ENCODE peak calls at places on chromosomes 7 and 10, in five cellular contexts. V, X, O, U and C are unnamed samples.

GRCh38 chr7:47885309-47886000 is 62.8 kb downstream of the PKD1L1 start:
- DNase-seq in U (no peak), O (no peak), X (no peak), V (no peak), C (no peak)

GRCh38 chr7:157224627-157225026 is 85.9 kb downstream of the UBE3C start:
- DNase-seq in X (no peak), V (no peak), O (peak), U (no peak), C (no peak)

GRCh38 chr10:95308389-95309302 is 17.8 kb upstream of the PDLIM1 start:
- DNase-seq in U (peak), V (no peak), X (peak), O (peak), C (peak)

GRCh38 chr7:117157121-117157870 is 165.6 kb downstream of the WNT2 start:
- DNase-seq in U (peak), O (peak), V (no peak), X (peak), C (peak)

GRCh38 chr10:61001731-61002122 is 57.7 kb upstream of the RHOBTB1 start:
- DNase-seq in O (no peak), U (no peak), V (no peak), X (no peak), C (no peak)

GRCh38 chr7:25124485-25125136 is 449 bp downstream of the CYCS start:
- DNase-seq in U (peak), O (peak), X (peak), V (no peak), C (no peak)

GRCh38 chr10:4344544-4344994 is 481.4 kb upstream of the AKR1E2 start:
- DNase-seq in O (peak), X (peak), U (peak), V (no peak), C (peak)

GRCh38 chr7:82172017-82172416 is 271.6 kb downstream of the CACNA2D1 start:
- DNase-seq in V (no peak), U (no peak), X (no peak), O (no peak), C (no peak)

GRCh38 chr7:22665816-22666375 is 61.1 kb upstream of the IL6 start:
- DNase-seq in V (no peak), U (no peak), X (no peak), O (no peak), C (no peak)

GRCh38 chr10:120386896-120387295 is 70.1 kb upstream of the PLPP4 start:
- DNase-seq in V (no peak), U (no peak), X (no peak), O (no peak), C (no peak)

GRCh38 chr10:27959093-27959715 is 39.7 kb downstream of the ODAD2 start:
- DNase-seq in O (no peak), U (no peak), V (no peak), X (no peak), C (no peak)

GRCh38 chr10:44990302-44990655 is 10.4 kb upstream of the ZNF22 start:
- DNase-seq in U (no peak), X (peak), V (no peak), O (no peak), C (no peak)

GRCh38 chr7:155426543-155427410 is 31.2 kb upstream of the EN2 start:
- DNase-seq in U (no peak), X (no peak), V (no peak), O (no peak), C (no peak)

GRCh38 chr10:89032141-89032814 is 41.7 kb downstream of the FAS start:
- DNase-seq in X (no peak), V (no peak), U (peak), O (peak), C (peak)

GRCh38 chr10:50855015-50855414 is 30.4 kb downstream of the A1CF start:
- DNase-seq in O (no peak), X (no peak), V (no peak), U (no peak), C (no peak)

GRCh38 chr7:157544980-157545680 is 208.3 kb downstream of the DNAJB6 start:
- DNase-seq in U (peak), O (no peak), X (peak), V (no peak), C (no peak)

GRCh38 chr10:30433779-30434272 is at the start of gene MAP3K8:
- DNase-seq in X (peak), V (peak), U (peak), O (peak), C (peak)

GRCh38 chr7:135678612-135679575 is 16.6 kb downstream of the STMP1 start:
- DNase-seq in X (no peak), U (peak), V (no peak), O (no peak), C (no peak)

GRCh38 chr10:6542999-6543430 is 37.1 kb downstream of the PRKCQ start:
- DNase-seq in X (no peak), U (peak), O (no peak), V (no peak), C (no peak)

GRCh38 chr7:151007469-151007898 is 16.7 kb downstream of the NOS3 start:
- DNase-seq in U (no peak), X (no peak), O (no peak), V (no peak), C (no peak)

GRCh38 chr10:33600381-33600780 is 265.9 kb upstream of the NRP1 start:
- DNase-seq in V (no peak), U (no peak), X (no peak), O (no peak), C (no peak)

GRCh38 chr7:17058568-17058967 is 176.8 kb upstream of the AGR3 start:
- DNase-seq in V (no peak), O (no peak), X (no peak), U (no peak), C (peak)

GRCh38 chr10:30000802-30001571 is 58.4 kb downstream of the JCAD start:
- DNase-seq in V (no peak), U (peak), X (no peak), O (no peak), C (no peak)

GRCh38 chr7:92839901-92840300 is 3.5 kb upstream of the CDK6 start:
- DNase-seq in U (no peak), X (no peak), O (no peak), V (no peak), C (no peak)

GRCh38 chr7:127918130-127918529 is 113.1 kb downstream of the LRRC4 start:
- DNase-seq in V (no peak), U (no peak), X (no peak), O (no peak), C (no peak)

GRCh38 chr7:103076767-103077166 is 1.8 kb downstream of the ARMC10 start:
- DNase-seq in V (no peak), U (peak), X (no peak), O (no peak), C (no peak)

GRCh38 chr7:106216517-106217088 is 68.2 kb downstream of the NAMPT start:
- DNase-seq in U (peak), V (no peak), X (no peak), O (peak), C (peak)

GRCh38 chr10:97919012-97919411 is 69.4 kb downstream of the GOLGA7B start:
- DNase-seq in U (no peak), X (no peak), O (peak), V (no peak), C (no peak)

GRCh38 chr10:117933036-117933435 is 113.7 kb downstream of the RAB11FIP2 start:
- DNase-seq in V (no peak), U (no peak), X (no peak), O (no peak), C (no peak)

GRCh38 chr10:97690138-97690537 is 3.1 kb upstream of the AVPI1 start:
- DNase-seq in V (no peak), O (no peak), U (no peak), X (no peak), C (no peak)

GRCh38 chr7:74030861-74031260 is 2.9 kb downstream of the ELN start:
- DNase-seq in X (no peak), O (no peak), U (no peak), V (no peak), C (no peak)

GRCh38 chr7:74032624-74033371 is 4.8 kb downstream of the ELN start:
- DNase-seq in U (no peak), O (no peak), V (no peak), X (no peak), C (no peak)

GRCh38 chr7:74033372-74034311 is 5.7 kb downstream of the ELN start:
- DNase-seq in O (no peak), X (peak), U (peak), V (no peak), C (no peak)

GRCh38 chr7:74031403-74032190 is 3.6 kb downstream of the ELN start:
- DNase-seq in X (no peak), O (no peak), V (no peak), U (no peak), C (no peak)

GRCh38 chr7:74032191-74032490 is 4.2 kb downstream of the ELN start:
- DNase-seq in V (no peak), X (peak), O (no peak), U (peak), C (peak)
- TF ChIP-seq POLR2A in V (no peak), X (no peak), O (no peak), U (no peak), C (no peak)

DNA sequence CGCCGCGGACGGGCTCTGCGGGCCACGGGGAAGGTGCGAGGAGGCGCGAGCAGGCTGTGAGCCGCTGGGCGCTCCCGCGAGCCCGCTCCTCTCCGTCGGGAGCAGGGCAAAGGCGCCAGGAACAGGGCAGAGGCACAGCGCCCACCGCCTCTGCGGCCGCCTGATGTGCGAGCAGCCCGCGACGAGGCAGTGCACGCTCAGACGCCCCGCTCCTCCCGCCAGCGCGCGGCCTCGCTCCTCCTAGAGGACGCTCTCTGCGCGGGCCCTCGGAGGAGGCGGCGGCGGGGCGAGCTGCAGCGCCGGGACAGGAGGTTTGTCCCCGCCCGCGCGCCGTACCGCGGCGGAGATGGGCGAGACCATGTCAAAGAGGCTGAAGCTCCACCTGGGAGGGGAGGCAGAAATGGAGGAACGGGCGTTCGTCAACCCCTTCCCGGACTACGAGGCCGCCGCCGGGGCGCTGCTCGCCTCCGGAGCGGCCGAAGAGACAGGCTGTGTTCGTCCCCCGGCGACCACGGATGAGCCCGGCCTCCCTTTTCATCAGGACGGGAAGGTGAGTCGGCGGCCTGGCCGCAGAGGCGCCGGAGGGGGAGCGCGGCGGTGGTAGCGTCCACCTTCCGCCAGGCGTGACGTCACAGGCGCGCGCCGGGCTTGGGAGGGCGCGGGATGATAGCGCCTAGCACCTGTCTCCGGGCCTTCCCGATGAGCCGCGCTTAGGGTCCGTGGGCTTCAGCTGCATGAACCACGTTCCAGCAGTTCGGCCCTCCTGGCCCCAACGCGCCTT is 733 bp downstream of the LANCL2 start:
- DNase-seq in V (peak), O (peak), X (peak), U (peak), C (peak)
- TF ChIP-seq POLR2A in V (peak), O (peak), X (peak), U (peak), C (peak)

GRCh38 chr7:5528815-5529442 is 105.3 kb upstream of the TNRC18 start:
- DNase-seq in O (no peak), U (no peak), X (no peak), V (no peak), C (no peak)

GRCh38 chr7:5526190-5527037 is 102.8 kb upstream of the TNRC18 start:
- DNase-seq in U (peak), X (peak), V (no peak), O (peak), C (no peak)

GRCh38 chr7:5532520-5533335 is 109.1 kb upstream of the TNRC18 start:
- DNase-seq in X (peak), U (peak), V (peak), O (peak), C (no peak)

GRCh38 chr7:5525271-5526189 is 101.9 kb upstream of the TNRC18 start:
- DNase-seq in O (peak), U (no peak), V (no peak), X (no peak), C (peak)

DNA sequence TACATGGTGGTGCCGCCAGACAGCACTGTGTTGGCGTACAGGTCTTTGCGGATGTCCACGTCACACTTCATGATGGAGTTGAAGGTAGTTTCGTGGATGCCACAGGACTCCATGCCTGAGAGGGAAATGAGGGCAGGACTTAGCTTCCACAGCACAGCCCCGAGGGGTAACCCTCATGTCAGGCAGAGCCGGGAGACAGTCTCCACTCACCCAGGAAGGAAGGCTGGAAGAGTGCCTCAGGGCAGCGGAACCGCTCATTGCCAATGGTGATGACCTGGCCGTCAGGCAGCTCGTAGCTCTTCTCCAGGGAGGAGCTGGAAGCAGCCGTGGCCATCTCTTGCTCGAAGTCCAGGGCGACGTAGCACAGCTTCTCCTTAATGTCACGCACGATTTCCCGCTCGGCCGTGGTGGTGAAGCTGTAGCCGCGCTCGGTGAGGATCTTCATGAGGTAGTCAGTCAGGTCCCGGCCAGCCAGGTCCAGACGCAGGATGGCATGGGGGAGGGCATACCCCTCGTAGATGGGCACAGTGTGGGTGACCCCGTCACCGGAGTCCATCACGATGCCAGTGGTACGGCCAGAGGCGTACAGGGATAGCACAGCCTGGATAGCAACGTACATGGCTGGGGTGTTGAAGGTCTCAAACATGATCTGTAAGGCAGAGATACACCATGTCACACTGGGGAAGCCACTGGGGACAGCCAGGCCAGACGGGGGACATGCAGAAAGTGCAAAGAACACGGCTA is 104.6 kb upstream of the TNRC18 start:
- DNase-seq in V (no peak), O (peak), X (peak), U (no peak), C (no peak)
- TF ChIP-seq POLR2A in V (peak), O (no peak), X (no peak), U (no peak), C (no peak)

GRCh38 chr10:91156196-91156595 is 64.3 kb upstream of the PCGF5 start:
- DNase-seq in U (no peak), V (no peak), X (no peak), O (no peak), C (no peak)
- TF ChIP-seq POLR2A in U (no peak), V (no peak), X (no peak), O (no peak), C (no peak)

GRCh38 chr10:80454526-80455460 is 683 bp downstream of the TSPAN14 start:
- DNase-seq in X (peak), U (peak), V (peak), O (no peak), C (peak)
- TF ChIP-seq POLR2A in X (no peak), U (peak), V (no peak), O (no peak), C (no peak)

GRCh38 chr10:79285315-79286185 is 61.7 kb upstream of the PPIF start:
- DNase-seq in V (peak), X (no peak), O (no peak), U (no peak), C (no peak)
- TF ChIP-seq POLR2A in V (peak), X (no peak), O (no peak), U (no peak), C (no peak)

DNA sequence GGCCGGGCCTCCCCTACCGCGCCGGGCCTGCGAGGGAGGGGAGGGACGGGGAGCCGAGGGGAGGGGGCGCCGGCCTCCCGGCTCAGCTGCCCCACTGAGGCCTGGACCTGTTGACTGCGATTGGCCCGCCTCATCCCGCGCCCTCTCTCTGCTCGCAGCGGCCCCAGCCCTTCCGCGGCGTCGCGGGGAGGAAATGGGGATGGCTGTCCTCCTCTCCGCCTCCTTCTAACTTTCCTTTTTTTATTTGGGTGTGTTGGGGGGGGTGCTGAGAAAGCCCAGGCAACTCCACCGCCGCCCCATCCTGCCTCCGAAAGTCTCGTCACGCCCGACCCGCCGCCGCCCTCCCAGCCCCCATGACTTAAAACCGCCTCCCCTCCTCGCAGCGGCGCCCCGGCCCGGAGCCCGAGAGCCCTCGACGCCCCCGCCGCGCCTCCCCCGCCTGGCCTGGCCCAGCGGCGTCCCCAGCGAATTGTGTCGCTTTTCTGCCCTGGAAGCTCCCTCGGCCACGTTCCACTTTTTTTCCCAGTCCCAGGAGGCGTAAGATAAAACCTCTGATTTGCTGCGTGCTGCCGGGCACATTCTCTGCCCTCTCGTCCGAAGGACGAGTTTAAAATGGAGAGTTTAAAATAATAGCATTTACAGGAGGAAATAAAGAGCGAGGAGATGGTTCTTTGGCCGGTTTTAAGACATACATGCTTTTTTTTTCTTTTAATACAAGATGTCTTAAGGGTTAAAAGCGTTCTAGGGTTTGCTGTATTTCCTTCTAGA is 886 bp upstream of the SKIDA1 start:
- DNase-seq in U (peak), O (peak), V (no peak), X (peak), C (no peak)
- TF ChIP-seq POLR2A in U (peak), O (peak), V (no peak), X (peak), C (peak)